ENCODE peak calls at places on chromosomes 1 and 21, in six cellular contexts. D, G, V, Z, R and E are unnamed samples. For H3K4me1 and H3K9me3, the result is how much of the 10 kb centered on the place peaks cover.

GRCh38 chr1:110667766-110668165 is 7.0 kb downstream of the KCNA3 start:
- DNase-seq in D (no peak), G (no peak), V (no peak), Z (no peak), R (no peak), E (no peak)

GRCh38 chr1:84619383-84620093 is 45.3 kb upstream of the CTBS start:
- DNase-seq in D (no peak), G (no peak), V (peak), Z (no peak), R (no peak), E (peak)

GRCh38 chr1:42846257-42847110 is at the start of gene ZNF691:
- DNase-seq in D (peak), G (peak), V (peak), Z (peak), R (peak), E (peak)

GRCh38 chr1:203153051-203153988 is 22.3 kb downstream of the MYBPH start:
- DNase-seq in D (no peak), G (no peak), V (no peak), Z (no peak), R (no peak), E (no peak)

GRCh38 chr1:154534263-154534844 is 24.1 kb downstream of the UBE2Q1 start:
- DNase-seq in D (no peak), G (peak), V (peak), Z (no peak), R (no peak), E (peak)

GRCh38 chr1:240190881-240191385 is 99.2 kb downstream of the FMN2 start:
- DNase-seq in D (no peak), G (no peak), V (peak), Z (no peak), R (peak), E (no peak)

GRCh38 chr1:245809361-245809760 is 654.6 kb downstream of the KIF26B start:
- DNase-seq in D (no peak), G (no peak), V (no peak), Z (no peak), R (no peak), E (peak)

GRCh38 chr1:202852163-202852904 is 36.6 kb downstream of the RABIF start:
- DNase-seq in D (no peak), G (peak), V (peak), Z (no peak), R (no peak), E (peak)

GRCh38 chr1:227953022-227953412 is 5.3 kb upstream of the WNT9A start:
- DNase-seq in D (no peak), G (no peak), V (no peak), Z (no peak), R (no peak), E (no peak)

GRCh38 chr1:200081982-200082272 is 54.4 kb downstream of the NR5A2 start:
- DNase-seq in D (no peak), G (no peak), V (no peak), Z (no peak), R (no peak), E (no peak)

GRCh38 chr1:108646661-108647269 is 14.1 kb downstream of the HENMT1 start:
- DNase-seq in D (peak), G (peak), V (peak), Z (peak), R (peak), E (peak)

GRCh38 chr1:167409183-167409582 is 109.1 kb downstream of the CD247 start:
- DNase-seq in D (no peak), G (no peak), V (no peak), Z (no peak), R (no peak), E (peak)

GRCh38 chr1:205590777-205591513 is 40.9 kb downstream of the ELK4 start:
- DNase-seq in D (no peak), G (no peak), V (no peak), Z (no peak), R (peak), E (no peak)

GRCh38 chr1:196678510-196678884 is 26.7 kb downstream of the CFH start:
- DNase-seq in D (no peak), G (no peak), V (no peak), Z (no peak), R (no peak), E (no peak)

GRCh38 chr21:35922618-35923017 is 137.7 kb downstream of the SETD4 start:
- DNase-seq in D (no peak), G (no peak), V (no peak), Z (no peak), R (no peak), E (no peak)

GRCh38 chr1:205515781-205516253 is 11.3 kb downstream of the CDK18 start:
- DNase-seq in D (peak), G (no peak), V (peak), Z (no peak), R (peak), E (no peak)

GRCh38 chr1:238642231-238642630 is 744.1 kb upstream of the CHRM3 start:
- DNase-seq in D (no peak), G (no peak), V (peak), Z (no peak), R (no peak), E (no peak)

GRCh38 chr1:205381305-205381704 is 24.6 kb upstream of the KLHDC8A start:
- DNase-seq in D (no peak), G (no peak), V (no peak), Z (no peak), R (no peak), E (no peak)

GRCh38 chr1:208045410-208046252 is 134.7 kb upstream of the CD34 start:
- DNase-seq in D (no peak), G (peak), V (no peak), Z (no peak), R (no peak), E (peak)

GRCh38 chr21:45421071-45421845 is 16.3 kb downstream of the COL18A1 start:
- DNase-seq in D (peak), G (no peak), V (peak), Z (peak), R (peak), E (peak)

GRCh38 chr1:41537788-41538351 is 53.4 kb upstream of the EDN2 start:
- DNase-seq in D (peak), G (peak), V (peak), Z (peak), R (peak), E (no peak)

GRCh38 chr1:247172956-247173355 is 1.1 kb upstream of the ZNF124 start:
- DNase-seq in D (no peak), G (no peak), V (no peak), Z (no peak), R (no peak), E (no peak)

GRCh38 chr21:45877821-45878469 is 103.6 kb upstream of the COL6A1 start:
- DNase-seq in D (no peak), G (no peak), V (no peak), Z (peak), R (no peak), E (no peak)

GRCh38 chr1:39787468-39787867 is 1.2 kb downstream of the BMP8B start:
- DNase-seq in D (no peak), G (no peak), V (peak), Z (peak), R (no peak), E (peak)

GRCh38 chr1:2904191-2904590 is 102.7 kb upstream of the TTC34 start:
- DNase-seq in D (no peak), G (no peak), V (no peak), Z (no peak), R (no peak), E (no peak)

GRCh38 chr1:170219163-170219562 is 73.4 kb downstream of the NTMT2 start:
- DNase-seq in D (no peak), G (no peak), V (no peak), Z (no peak), R (no peak), E (no peak)

GRCh38 chr1:245604979-245605378 is 450.2 kb downstream of the KIF26B start:
- DNase-seq in D (no peak), G (no peak), V (no peak), Z (no peak), R (no peak), E (no peak)

GRCh38 chr1:210418863-210419641 is 90.3 kb downstream of the HHAT start:
- DNase-seq in D (no peak), G (peak), V (peak), Z (no peak), R (no peak), E (peak)

GRCh38 chr1:154878371-154879355 is 8.6 kb upstream of the KCNN3 start:
- DNase-seq in D (peak), G (peak), V (peak), Z (peak), R (peak), E (peak)

GRCh38 chr1:46686255-46686654 is 14.6 kb downstream of the TEX38 start:
- DNase-seq in D (no peak), G (no peak), V (no peak), Z (no peak), R (no peak), E (peak)

DNA sequence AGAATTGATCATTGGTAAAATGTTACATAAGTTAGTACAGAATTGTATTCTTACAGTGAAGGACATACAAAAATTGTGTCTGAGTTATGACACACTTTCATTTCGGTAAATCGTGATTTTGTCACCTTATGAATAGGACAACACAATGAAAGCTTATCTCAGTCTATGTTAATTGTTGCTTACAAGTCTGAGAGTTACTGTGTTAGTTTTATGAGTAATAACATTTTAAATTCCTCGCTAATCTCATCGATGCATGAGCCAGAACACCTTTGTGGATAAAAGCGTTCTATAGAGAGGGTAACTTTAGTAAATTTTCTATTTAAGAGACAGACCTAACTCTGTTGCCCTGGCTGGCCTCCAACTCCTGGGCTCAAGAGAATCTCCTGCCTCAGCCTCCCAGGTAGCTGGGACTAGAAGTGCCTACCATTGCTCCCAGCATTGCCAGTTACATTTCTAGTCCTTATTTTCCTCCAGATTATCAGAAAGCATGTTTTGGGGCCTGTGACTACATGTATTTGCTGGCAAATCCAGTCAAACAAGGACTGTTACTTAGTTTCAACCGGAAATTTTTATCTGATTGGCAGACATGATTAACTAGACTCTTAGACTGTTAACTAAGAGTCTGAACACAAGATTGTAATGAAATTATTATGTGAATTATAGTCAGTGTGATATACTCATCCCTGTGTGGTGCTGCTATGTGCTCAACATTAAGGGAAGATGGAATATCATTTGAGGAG is 3.0 kb downstream of the PRRC2C start:
- DNase-seq in D (no peak), G (no peak), V (no peak), Z (no peak), R (no peak), E (no peak)
- H3K27ac ChIP-seq in D (no peak), G (no peak), V (no peak), Z (no peak), R (no peak), E (no peak)

GRCh38 chr1:54013393-54014008 is 4.5 kb downstream of the LDLRAD1 start:
- DNase-seq in D (no peak), G (no peak), V (no peak), Z (no peak), R (no peak), E (no peak)

GRCh38 chr1:54011316-54012007 is 6.5 kb downstream of the LDLRAD1 start:
- DNase-seq in D (no peak), G (no peak), V (no peak), Z (no peak), R (no peak), E (no peak)

GRCh38 chr1:54014009-54014629 is 3.9 kb downstream of the LDLRAD1 start:
- DNase-seq in D (no peak), G (no peak), V (no peak), Z (no peak), R (no peak), E (no peak)

GRCh38 chr1:54012008-54012325 is 6.0 kb downstream of the LDLRAD1 start:
- DNase-seq in D (no peak), G (no peak), V (no peak), Z (no peak), R (no peak), E (no peak)

DNA sequence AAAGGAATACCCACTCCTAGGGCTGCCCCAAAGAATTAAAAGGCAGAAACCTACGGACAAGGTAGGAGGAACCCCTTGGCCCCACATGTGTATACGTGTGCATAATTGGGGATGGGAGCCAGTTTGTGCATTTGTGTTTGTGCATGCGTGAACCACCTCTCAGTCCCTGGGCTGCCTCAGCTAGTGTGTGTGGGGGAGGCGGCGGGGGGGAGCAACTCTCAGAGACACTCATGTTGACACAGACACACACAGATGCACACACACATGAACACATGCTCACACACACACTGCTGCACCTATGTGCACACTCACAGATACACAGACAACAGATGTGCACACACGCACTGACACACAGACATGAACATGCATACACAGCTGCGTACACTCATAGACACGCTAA is 5.1 kb downstream of the LDLRAD1 start:
- DNase-seq in D (no peak), G (no peak), V (no peak), Z (no peak), R (no peak), E (no peak)
- H3K4me1 ChIP-seq in D (under half), G (under half), V (under half), Z (under half), R (under half), E (under half)

GRCh38 chr1:87436534-87436933 is 107.9 kb downstream of the LMO4 start:
- DNase-seq in D (peak), G (no peak), V (no peak), Z (no peak), R (no peak), E (no peak)

GRCh38 chr1:87437663-87438295 is 109.1 kb downstream of the LMO4 start:
- DNase-seq in D (no peak), G (no peak), V (no peak), Z (no peak), R (no peak), E (no peak)

GRCh38 chr1:87439821-87440220 is 111.1 kb downstream of the LMO4 start:
- DNase-seq in D (no peak), G (no peak), V (no peak), Z (no peak), R (no peak), E (no peak)

GRCh38 chr1:87432685-87433084 is 104.0 kb downstream of the LMO4 start:
- DNase-seq in D (no peak), G (no peak), V (no peak), Z (no peak), R (no peak), E (no peak)

GRCh38 chr1:87435484-87435883 is 106.8 kb downstream of the LMO4 start:
- DNase-seq in D (no peak), G (no peak), V (no peak), Z (no peak), R (no peak), E (peak)
- H3K9me3 ChIP-seq in D (under half), G (under half), V (under half), Z (under half), R (under half), E (under half)

DNA sequence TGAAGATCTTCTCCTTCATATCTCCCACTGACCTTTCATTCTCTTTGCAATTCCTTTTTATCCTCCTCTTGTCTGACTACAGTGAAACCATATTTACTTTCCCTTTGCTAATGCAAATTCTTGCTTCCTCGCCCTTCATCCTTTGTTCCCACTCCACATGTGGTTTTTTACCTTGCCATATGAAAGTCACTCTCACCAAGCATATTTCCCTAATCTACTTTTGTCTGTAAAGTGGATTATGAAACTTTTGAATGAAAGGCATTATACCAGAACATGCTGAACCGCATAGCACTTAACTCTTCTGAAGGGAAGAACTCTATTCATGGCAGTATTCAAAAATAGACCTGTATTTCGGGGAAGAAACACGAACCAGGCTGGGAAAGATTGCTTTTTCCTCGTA is 8.0 kb upstream of the TMPRSS15 start:
- DNase-seq in D (no peak), G (no peak), V (no peak), Z (no peak), R (no peak), E (peak)
- H3K27ac ChIP-seq in D (no peak), G (no peak), V (no peak), Z (no peak), R (no peak), E (peak)